ENCODE peak calls at places on chromosomes 2 and 18, in four cellular contexts. One of them, this sample, is unnamed.

GRCh38 chr2:120531365-120531764 is 185.4 kb downstream of the INHBB start:
- DNase-seq in H1: no peak
- DNase-seq in K562: no peak
- DNase-seq in HepG2: no peak
- DNase-seq in this sample: no peak

GRCh38 chr18:49898421-49898820 is 85.1 kb upstream of the ACAA2 start:
- DNase-seq in HepG2: peak
- DNase-seq in K562: peak
- DNase-seq in H1: no peak
- DNase-seq in this sample: peak

GRCh38 chr2:226031078-226031937 is 631.8 kb downstream of the NYAP2 start:
- DNase-seq in H1: peak
- DNase-seq in HepG2: peak
- DNase-seq in K562: no peak
- DNase-seq in this sample: peak

GRCh38 chr18:21740724-21741510 is at the start of gene MIB1:
- DNase-seq in H1: no peak
- DNase-seq in K562: peak
- DNase-seq in HepG2: no peak
- DNase-seq in this sample: peak

GRCh38 chr2:108215794-108216211 is 24.0 kb upstream of the SULT1C3 start:
- DNase-seq in H1: no peak
- DNase-seq in HepG2: peak
- DNase-seq in K562: no peak
- DNase-seq in this sample: peak

GRCh38 chr2:400988-401679 is 113.2 kb upstream of the ALKAL2 start:
- DNase-seq in H1: no peak
- DNase-seq in HepG2: no peak
- DNase-seq in K562: no peak
- DNase-seq in this sample: no peak

GRCh38 chr2:181658444-181658843 is 1.5 kb upstream of the CERKL start:
- DNase-seq in K562: no peak
- DNase-seq in H1: no peak
- DNase-seq in HepG2: no peak
- DNase-seq in this sample: no peak

GRCh38 chr2:9826208-9826607 is 17.1 kb upstream of the TAF1B start:
- DNase-seq in H1: no peak
- DNase-seq in HepG2: no peak
- DNase-seq in K562: no peak
- DNase-seq in this sample: no peak

GRCh38 chr2:67037655-67038054 is 359.5 kb upstream of the ETAA1 start:
- DNase-seq in H1: no peak
- DNase-seq in K562: no peak
- DNase-seq in HepG2: no peak
- DNase-seq in this sample: no peak

GRCh38 chr2:197857708-197858107 is 53.3 kb downstream of the PLCL1 start:
- DNase-seq in K562: no peak
- DNase-seq in HepG2: no peak
- DNase-seq in H1: no peak
- DNase-seq in this sample: no peak

GRCh38 chr18:5970032-5970431 is 74.7 kb upstream of the TMEM200C start:
- DNase-seq in H1: no peak
- DNase-seq in HepG2: peak
- DNase-seq in K562: no peak
- DNase-seq in this sample: no peak

GRCh38 chr18:42969366-42969765 is 146.1 kb downstream of the RIT2 start:
- DNase-seq in H1: no peak
- DNase-seq in K562: no peak
- DNase-seq in HepG2: no peak
- DNase-seq in this sample: no peak

GRCh38 chr2:61946661-61947060 is 41.2 kb downstream of the COMMD1 start:
- DNase-seq in K562: no peak
- DNase-seq in HepG2: no peak
- DNase-seq in H1: no peak
- DNase-seq in this sample: no peak

GRCh38 chr2:101665312-101665711 is 32.2 kb upstream of the MAP4K4 start:
- DNase-seq in HepG2: no peak
- DNase-seq in K562: no peak
- DNase-seq in H1: no peak
- DNase-seq in this sample: no peak

GRCh38 chr2:219552382-219553167 is 8.7 kb downstream of the TMEM198 start:
- DNase-seq in H1: no peak
- DNase-seq in K562: peak
- DNase-seq in HepG2: peak
- DNase-seq in this sample: peak

GRCh38 chr18:48085781-48086487 is 155.5 kb upstream of the SMAD2 start:
- DNase-seq in K562: no peak
- DNase-seq in HepG2: no peak
- DNase-seq in H1: no peak
- DNase-seq in this sample: no peak

GRCh38 chr2:68031546-68032160 is 31.2 kb downstream of the C1D start:
- DNase-seq in K562: peak
- DNase-seq in HepG2: peak
- DNase-seq in H1: no peak
- DNase-seq in this sample: peak

GRCh38 chr18:27240383-27240782 is 55.3 kb upstream of the CHST9 start:
- DNase-seq in H1: no peak
- DNase-seq in HepG2: no peak
- DNase-seq in K562: no peak
- DNase-seq in this sample: no peak

GRCh38 chr2:14634885-14635871 is 2.7 kb downstream of the LRATD1 start:
- DNase-seq in HepG2: no peak
- DNase-seq in K562: peak
- DNase-seq in H1: no peak
- DNase-seq in this sample: no peak

GRCh38 chr18:37156330-37156942 is 327.5 kb downstream of the KIAA1328 start:
- DNase-seq in K562: no peak
- DNase-seq in H1: no peak
- DNase-seq in HepG2: no peak
- DNase-seq in this sample: no peak

GRCh38 chr18:51149605-51150429 is 47.7 kb downstream of the MEX3C start:
- DNase-seq in H1: no peak
- DNase-seq in K562: no peak
- DNase-seq in HepG2: no peak
- DNase-seq in this sample: no peak

GRCh38 chr2:88067598-88067997 is at the start of gene SMYD1:
- DNase-seq in H1: no peak
- DNase-seq in K562: no peak
- DNase-seq in HepG2: no peak
- DNase-seq in this sample: no peak

GRCh38 chr2:134919360-134920210 is 963 bp downstream of the CCNT2 start:
- DNase-seq in H1: no peak
- DNase-seq in K562: no peak
- DNase-seq in HepG2: no peak
- DNase-seq in this sample: no peak

GRCh38 chr2:205405194-205405593 is 277.1 kb upstream of the NRP2 start:
- DNase-seq in K562: no peak
- DNase-seq in HepG2: no peak
- DNase-seq in H1: no peak
- DNase-seq in this sample: no peak
- TF ChIP-seq ATF3 in K562: no peak
- TF ChIP-seq ATF3 in HepG2: no peak
- TF ChIP-seq ATF3 in H1: no peak
- TF ChIP-seq ATF3 in this sample: no peak

DNA sequence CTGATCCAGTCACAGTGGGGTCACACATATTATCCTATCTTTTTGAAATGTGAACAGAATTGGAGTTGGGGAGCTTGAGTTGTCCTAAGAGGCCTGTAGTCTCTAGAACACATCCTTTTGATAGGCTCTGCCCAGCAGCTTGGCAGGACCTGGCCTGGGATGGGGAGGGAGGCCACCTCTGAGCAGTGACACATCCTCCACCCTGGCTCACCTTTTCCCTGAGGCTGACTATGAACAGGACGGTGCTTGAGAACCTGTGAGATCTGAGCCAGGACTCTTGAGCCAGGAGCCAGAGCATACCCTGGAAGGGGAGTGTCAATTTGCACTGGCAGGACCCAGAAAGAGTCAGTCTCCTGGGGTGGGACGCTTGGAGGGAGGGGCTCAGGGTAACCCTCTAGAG is 17.7 kb upstream of the ATP6V1B1 start:
- DNase-seq in HepG2: no peak
- DNase-seq in K562: no peak
- DNase-seq in H1: no peak
- DNase-seq in this sample: no peak
- TF ChIP-seq CEBPB in HepG2: no peak
- TF ChIP-seq CEBPB in K562: no peak
- TF ChIP-seq CEBPB in H1: no peak
- TF ChIP-seq CEBPB in this sample: no peak

GRCh38 chr18:31072175-31072574 is 29.6 kb upstream of the DSC3 start:
- DNase-seq in K562: no peak
- DNase-seq in HepG2: no peak
- DNase-seq in H1: no peak
- DNase-seq in this sample: no peak
- TF ChIP-seq FOSL1 in K562: no peak
- TF ChIP-seq FOSL1 in HepG2: no peak
- TF ChIP-seq FOSL1 in H1: no peak
- TF ChIP-seq FOSL1 in this sample: no peak

GRCh38 chr2:112026509-112026908 is 28.6 kb upstream of the TMEM87B start:
- DNase-seq in HepG2: no peak
- DNase-seq in H1: no peak
- DNase-seq in K562: peak
- DNase-seq in this sample: no peak
- TF ChIP-seq ATF3 in HepG2: no peak
- TF ChIP-seq ATF3 in H1: no peak
- TF ChIP-seq ATF3 in K562: peak
- TF ChIP-seq ATF3 in this sample: no peak

DNA sequence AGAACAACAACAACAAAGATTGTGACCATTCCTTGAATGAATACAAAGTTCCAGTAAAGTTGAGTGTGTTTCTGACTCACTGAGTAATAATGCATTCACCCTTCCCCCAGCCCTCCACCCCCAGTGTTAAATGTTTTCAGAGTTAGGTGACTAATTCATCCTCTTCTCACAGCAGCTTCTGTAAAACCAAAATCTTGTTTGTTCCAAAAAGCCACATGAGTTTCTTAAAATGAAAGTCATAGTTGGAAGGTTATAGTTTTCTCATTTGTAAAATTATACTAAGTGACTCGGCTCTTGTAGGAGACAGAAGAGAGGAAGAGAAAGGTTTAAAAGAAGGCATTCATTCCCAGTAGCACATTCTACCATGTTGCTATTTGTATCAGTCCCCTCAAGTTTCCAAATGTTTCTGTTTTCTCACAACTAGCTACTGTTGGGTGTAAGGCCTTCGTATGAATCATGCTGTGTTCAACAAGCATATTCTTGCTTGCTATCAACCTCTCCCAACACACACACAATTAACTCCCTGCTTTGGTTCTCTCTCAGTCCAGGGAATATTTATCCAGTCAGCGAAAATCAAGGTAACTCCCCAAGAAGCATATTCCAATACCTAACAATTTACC is 75.3 kb downstream of the MBD2 start:
- DNase-seq in HepG2: peak
- DNase-seq in K562: no peak
- DNase-seq in H1: no peak
- DNase-seq in this sample: peak
- TF ChIP-seq CEBPB in HepG2: no peak
- TF ChIP-seq CEBPB in K562: no peak
- TF ChIP-seq CEBPB in H1: no peak
- TF ChIP-seq CEBPB in this sample: no peak

GRCh38 chr18:58048243-58048642 is 4.2 kb downstream of the NEDD4L start:
- DNase-seq in K562: no peak
- DNase-seq in H1: no peak
- DNase-seq in HepG2: no peak
- DNase-seq in this sample: no peak

GRCh38 chr18:58051765-58052460 is 7.9 kb downstream of the NEDD4L start:
- DNase-seq in HepG2: no peak
- DNase-seq in H1: no peak
- DNase-seq in K562: no peak
- DNase-seq in this sample: no peak

GRCh38 chr18:58047556-58047882 is 3.5 kb downstream of the NEDD4L start:
- DNase-seq in K562: no peak
- DNase-seq in H1: no peak
- DNase-seq in HepG2: no peak
- DNase-seq in this sample: no peak

GRCh38 chr18:58046794-58047555 is 2.9 kb downstream of the NEDD4L start:
- DNase-seq in K562: no peak
- DNase-seq in HepG2: peak
- DNase-seq in H1: no peak
- DNase-seq in this sample: no peak

GRCh38 chr18:58049000-58049688 is 5.1 kb downstream of the NEDD4L start:
- DNase-seq in H1: no peak
- DNase-seq in HepG2: no peak
- DNase-seq in K562: no peak
- DNase-seq in this sample: no peak
- TF ChIP-seq FOSL1 in H1: no peak
- TF ChIP-seq FOSL1 in HepG2: no peak
- TF ChIP-seq FOSL1 in K562: no peak
- TF ChIP-seq FOSL1 in this sample: no peak

This sample was measured in HCT116.